ENCODE peak calls at places on chromosomes 13 and 19, in four cellular contexts. One of them, this sample, is unnamed.
A peak's percentile ranks its signal among the peaks of the same experiment; 100 is the strongest.

GRCh38 chr13:94798738-94799137 is 86.4 kb upstream of the SOX21 start:
- DNase-seq in HepG2: no peak
- DNase-seq in SK-N-SH: no peak
- DNase-seq in K562: no peak
- DNase-seq in this sample: no peak

GRCh38 chr13:105334211-105334610 is 1201.3 kb downstream of the EFNB2 start:
- DNase-seq in HepG2: no peak
- DNase-seq in SK-N-SH: no peak
- DNase-seq in K562: no peak
- DNase-seq in this sample: no peak

GRCh38 chr13:33032037-33032625 is 15.9 kb downstream of the KL start:
- DNase-seq in HepG2: no peak
- DNase-seq in SK-N-SH: no peak
- DNase-seq in K562: no peak
- DNase-seq in this sample: no peak

GRCh38 chr13:70490320-70490935 is 382.2 kb upstream of the KLHL1 start:
- DNase-seq in HepG2: no peak
- DNase-seq in SK-N-SH: no peak
- DNase-seq in K562: no peak
- DNase-seq in this sample: no peak

GRCh38 chr19:18306903-18307681 is 15.8 kb downstream of the LSM4 start:
- DNase-seq in HepG2: no peak
- DNase-seq in SK-N-SH: peak; percentile 11
- DNase-seq in K562: no peak
- DNase-seq in this sample: no peak

GRCh38 chr13:59229861-59230260 is 933.9 kb downstream of the DIAPH3 start:
- DNase-seq in HepG2: no peak
- DNase-seq in SK-N-SH: no peak
- DNase-seq in K562: no peak
- DNase-seq in this sample: no peak

GRCh38 chr13:113837554-113838355 is 26.1 kb downstream of the GAS6 start:
- DNase-seq in HepG2: peak; percentile 55
- DNase-seq in SK-N-SH: peak; percentile 84
- DNase-seq in K562: peak; percentile 52
- DNase-seq in this sample: peak; percentile 84

GRCh38 chr19:5075603-5076002 is 106.7 kb downstream of the KDM4B start:
- DNase-seq in HepG2: no peak
- DNase-seq in SK-N-SH: no peak
- DNase-seq in K562: no peak
- DNase-seq in this sample: no peak

GRCh38 chr13:41401371-41401770 is 56.0 kb upstream of the RGCC start:
- DNase-seq in HepG2: no peak
- DNase-seq in SK-N-SH: peak; percentile 17
- DNase-seq in K562: no peak
- DNase-seq in this sample: no peak

GRCh38 chr13:27631156-27631555 is 9.5 kb downstream of the POLR1D start:
- DNase-seq in HepG2: no peak
- DNase-seq in SK-N-SH: no peak
- DNase-seq in K562: no peak
- DNase-seq in this sample: no peak

GRCh38 chr19:39845172-39845571 is 1.0 kb downstream of the FBL start:
- DNase-seq in HepG2: no peak
- DNase-seq in SK-N-SH: no peak
- DNase-seq in K562: no peak
- DNase-seq in this sample: no peak

GRCh38 chr13:60396783-60397692 is at the start of gene TDRD3:
- DNase-seq in HepG2: peak; percentile 81
- DNase-seq in SK-N-SH: peak; percentile 90
- DNase-seq in K562: peak; percentile 75
- DNase-seq in this sample: peak; percentile 59

GRCh38 chr13:99310382-99311031 is 3.3 kb upstream of the GPR183 start:
- DNase-seq in HepG2: no peak
- DNase-seq in SK-N-SH: peak; percentile 25
- DNase-seq in K562: no peak
- DNase-seq in this sample: no peak

GRCh38 chr13:42981853-42982252 is 10.2 kb downstream of the EPSTI1 start:
- DNase-seq in HepG2: no peak
- DNase-seq in SK-N-SH: no peak
- DNase-seq in K562: no peak
- DNase-seq in this sample: no peak

GRCh38 chr13:66887088-66887487 is 343.0 kb downstream of the PCDH9 start:
- DNase-seq in HepG2: no peak
- DNase-seq in SK-N-SH: peak; percentile 8
- DNase-seq in K562: no peak
- DNase-seq in this sample: no peak

GRCh38 chr13:38670627-38671026 is 16.2 kb upstream of the FREM2 start:
- DNase-seq in HepG2: no peak
- DNase-seq in SK-N-SH: no peak
- DNase-seq in K562: no peak
- DNase-seq in this sample: no peak

GRCh38 chr19:48218964-48219363 is 36.7 kb downstream of the CARD8 start:
- DNase-seq in HepG2: no peak
- DNase-seq in SK-N-SH: no peak
- DNase-seq in K562: no peak
- DNase-seq in this sample: no peak

GRCh38 chr13:20738616-20739015 is 35.1 kb downstream of the IL17D start:
- DNase-seq in HepG2: no peak
- DNase-seq in SK-N-SH: no peak
- DNase-seq in K562: no peak
- DNase-seq in this sample: no peak

GRCh38 chr19:29404015-29404414 is 121.8 kb upstream of the VSTM2B start:
- DNase-seq in HepG2: no peak
- DNase-seq in SK-N-SH: no peak
- DNase-seq in K562: no peak
- DNase-seq in this sample: no peak

GRCh38 chr13:75869981-75870380 is 233.9 kb downstream of the LMO7 start:
- DNase-seq in HepG2: no peak
- DNase-seq in SK-N-SH: no peak
- DNase-seq in K562: no peak
- DNase-seq in this sample: no peak

GRCh38 chr13:94988654-94989053 is 276.3 kb upstream of the SOX21 start:
- DNase-seq in HepG2: peak; percentile 7
- DNase-seq in SK-N-SH: no peak
- DNase-seq in K562: no peak
- DNase-seq in this sample: peak; percentile 5

GRCh38 chr13:33186851-33187250 is 98.7 kb downstream of the STARD13 start:
- DNase-seq in HepG2: no peak
- DNase-seq in SK-N-SH: no peak
- DNase-seq in K562: no peak
- DNase-seq in this sample: no peak

GRCh38 chr13:37685206-37685605 is 86.6 kb upstream of the POSTN start:
- DNase-seq in HepG2: no peak
- DNase-seq in SK-N-SH: no peak
- DNase-seq in K562: no peak
- DNase-seq in this sample: no peak

GRCh38 chr13:31903072-31903815 is 128.3 kb upstream of the FRY start:
- DNase-seq in HepG2: no peak
- DNase-seq in SK-N-SH: no peak
- DNase-seq in K562: no peak
- DNase-seq in this sample: no peak

GRCh38 chr13:24842533-24843278 is 78.7 kb downstream of the RNF17 start:
- DNase-seq in HepG2: no peak
- DNase-seq in SK-N-SH: no peak
- DNase-seq in K562: no peak
- DNase-seq in this sample: no peak

GRCh38 chr13:20274466-20274865 is 42.3 kb upstream of the GJB6 start:
- DNase-seq in HepG2: no peak
- DNase-seq in SK-N-SH: no peak
- DNase-seq in K562: no peak
- DNase-seq in this sample: peak; percentile 85

GRCh38 chr13:65638572-65639168 is 1591.5 kb downstream of the PCDH9 start:
- DNase-seq in HepG2: peak; percentile 16
- DNase-seq in SK-N-SH: peak; percentile 0
- DNase-seq in K562: peak; percentile 11
- DNase-seq in this sample: peak; percentile 4

GRCh38 chr19:32387701-32388392 is 17.7 kb upstream of the DPY19L3 start:
- DNase-seq in HepG2: no peak
- DNase-seq in SK-N-SH: no peak
- DNase-seq in K562: no peak
- DNase-seq in this sample: no peak
- TF ChIP-seq JUND in HepG2: no peak
- TF ChIP-seq JUND in SK-N-SH: no peak
- TF ChIP-seq JUND in K562: no peak
- TF ChIP-seq JUND in this sample: no peak

GRCh38 chr13:48533207-48533499 is 273 bp upstream of the RCBTB2 start:
- DNase-seq in HepG2: no peak
- DNase-seq in SK-N-SH: no peak
- DNase-seq in K562: no peak
- DNase-seq in this sample: no peak

GRCh38 chr13:48532146-48532472 is 771 bp downstream of the RCBTB2 start:
- DNase-seq in HepG2: no peak
- DNase-seq in SK-N-SH: no peak
- DNase-seq in K562: no peak
- DNase-seq in this sample: peak; percentile 43

GRCh38 chr13:48532473-48533206 is at the start of gene RCBTB2:
- DNase-seq in HepG2: peak; percentile 93
- DNase-seq in SK-N-SH: peak; percentile 99
- DNase-seq in K562: peak; percentile 87
- DNase-seq in this sample: peak; percentile 94

GRCh38 chr13:48530833-48531232 is 2.0 kb downstream of the RCBTB2 start:
- DNase-seq in HepG2: no peak
- DNase-seq in SK-N-SH: no peak
- DNase-seq in K562: no peak
- DNase-seq in this sample: no peak

DNA sequence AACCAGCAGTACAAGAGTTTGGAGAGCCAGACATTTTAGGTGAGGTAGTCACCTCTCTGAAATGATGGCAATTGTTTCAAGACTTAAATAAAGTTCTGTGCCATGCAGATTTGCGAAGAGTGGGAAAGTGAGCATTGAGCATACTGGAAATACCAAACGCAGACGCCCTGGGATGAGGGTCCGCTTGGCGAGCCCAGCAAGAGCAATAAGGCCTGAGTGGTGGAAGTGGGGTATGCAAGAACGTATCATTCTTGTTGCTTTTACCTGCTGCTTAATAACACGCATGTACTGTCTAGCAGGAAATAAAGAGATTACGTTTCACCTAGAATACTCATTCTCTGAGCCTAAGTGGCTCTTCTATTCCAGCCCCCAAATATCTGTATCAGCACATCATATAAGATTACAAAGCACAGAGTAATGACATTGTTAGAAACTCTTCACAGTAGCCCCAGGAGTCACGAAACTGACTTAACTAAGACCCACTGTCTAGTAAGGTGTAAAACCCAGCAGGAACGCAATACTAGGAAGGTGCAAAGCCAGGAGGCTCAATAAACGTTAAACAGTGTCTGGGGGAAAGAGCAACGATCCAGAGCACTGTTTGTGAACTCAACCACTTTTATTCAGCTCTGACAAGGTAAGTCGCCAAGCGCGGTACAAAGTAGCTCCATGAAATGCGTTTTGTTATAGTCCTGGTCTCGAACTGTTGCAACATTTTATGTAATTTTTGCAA is 1.3 kb downstream of the RCBTB2 start:
- DNase-seq in HepG2: peak; percentile 13
- DNase-seq in SK-N-SH: no peak
- DNase-seq in K562: no peak
- DNase-seq in this sample: no peak
- TF ChIP-seq JUND in HepG2: no peak
- TF ChIP-seq JUND in SK-N-SH: no peak
- TF ChIP-seq JUND in K562: no peak
- TF ChIP-seq JUND in this sample: no peak

GRCh38 chr19:52248256-52248655 is 21.1 kb upstream of the ZNF766 start:
- DNase-seq in HepG2: peak; percentile 40
- DNase-seq in SK-N-SH: peak; percentile 34
- DNase-seq in K562: no peak
- DNase-seq in this sample: no peak
- TF ChIP-seq JUND in HepG2: no peak
- TF ChIP-seq JUND in SK-N-SH: no peak
- TF ChIP-seq JUND in K562: no peak
- TF ChIP-seq JUND in this sample: no peak

DNA sequence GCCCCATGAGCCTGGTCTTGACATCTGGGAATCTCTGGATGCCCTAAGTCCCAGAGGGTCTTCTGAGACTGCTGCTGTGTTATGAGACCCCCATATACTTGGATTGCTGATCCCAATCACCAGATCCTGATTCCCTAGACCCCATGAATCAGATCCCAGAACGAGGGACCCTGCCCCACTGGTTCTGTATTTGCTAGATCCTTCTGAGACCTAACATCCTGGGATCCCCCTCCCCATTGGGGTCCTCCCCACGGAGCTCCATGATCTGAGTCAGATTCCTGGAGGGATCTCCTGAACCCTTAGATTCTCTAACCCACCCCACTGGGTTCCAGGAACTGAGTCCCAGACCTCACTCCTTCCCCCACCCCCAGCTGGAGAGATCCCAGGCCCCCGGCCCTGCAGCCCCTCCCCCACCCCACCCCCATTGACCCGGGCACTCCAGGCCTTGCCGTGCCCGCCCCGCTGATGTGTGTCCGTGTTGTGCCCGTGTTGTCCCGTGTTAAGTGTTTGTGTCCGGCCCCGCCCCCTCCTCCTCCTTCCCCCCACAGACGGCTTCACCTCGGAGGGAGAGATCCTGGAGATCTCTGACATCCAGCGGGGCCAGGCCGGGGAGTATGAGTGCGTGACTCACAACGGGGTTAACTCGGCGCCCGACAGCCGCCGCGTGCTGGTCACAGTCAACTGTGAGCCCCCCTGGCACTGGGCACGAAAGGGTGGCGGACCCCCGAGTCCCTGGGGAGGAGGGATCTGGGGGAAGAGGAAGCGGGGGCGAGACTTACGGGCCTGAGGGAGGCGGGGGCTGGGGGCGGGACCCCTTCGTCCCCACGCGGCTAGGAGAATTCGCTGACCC is 15.0 kb downstream of the IGLON5 start:
- DNase-seq in HepG2: no peak
- DNase-seq in SK-N-SH: no peak
- DNase-seq in K562: peak; percentile 58
- DNase-seq in this sample: no peak
- TF ChIP-seq JUND in HepG2: no peak
- TF ChIP-seq JUND in SK-N-SH: no peak
- TF ChIP-seq JUND in K562: no peak
- TF ChIP-seq JUND in this sample: no peak

GRCh38 chr19:50794074-50794777 is 4.0 kb downstream of the ACP4 start:
- DNase-seq in HepG2: no peak
- DNase-seq in SK-N-SH: peak; percentile 70
- DNase-seq in K562: peak; percentile 77
- DNase-seq in this sample: no peak

GRCh38 chr19:50792852-50793250 is 2.6 kb downstream of the ACP4 start:
- DNase-seq in HepG2: no peak
- DNase-seq in SK-N-SH: peak; percentile 30
- DNase-seq in K562: no peak
- DNase-seq in this sample: no peak

GRCh38 chr19:50792246-50792851 is 2.1 kb downstream of the ACP4 start:
- DNase-seq in HepG2: no peak
- DNase-seq in SK-N-SH: no peak
- DNase-seq in K562: no peak
- DNase-seq in this sample: no peak

GRCh38 chr19:50794778-50795664 is 4.8 kb downstream of the ACP4 start:
- DNase-seq in HepG2: no peak
- DNase-seq in SK-N-SH: peak; percentile 57
- DNase-seq in K562: peak; percentile 64
- DNase-seq in this sample: no peak

GRCh38 chr19:50793558-50794065 is 3.4 kb downstream of the ACP4 start:
- DNase-seq in HepG2: no peak
- DNase-seq in SK-N-SH: peak; percentile 44
- DNase-seq in K562: peak; percentile 28
- DNase-seq in this sample: no peak
- TF ChIP-seq JUND in HepG2: no peak
- TF ChIP-seq JUND in SK-N-SH: no peak
- TF ChIP-seq JUND in K562: no peak
- TF ChIP-seq JUND in this sample: no peak